ENCODE peak calls at places on chromosomes 5 and 9, in five cellular contexts. T is HCT116, K is Panc1, V is K562, U is HepG2. A is an unnamed sample.

GRCh38 chr9:73579823-73580222 is 428.2 kb downstream of the ANXA1 start:
- ATAC-seq in K (no peak), U (peak; percentile 77), V (no peak), T (no peak), A (no peak)

GRCh38 chr5:40333459-40334241 is 346.1 kb upstream of the PTGER4 start:
- ATAC-seq in V (no peak), T (no peak), U (no peak), K (no peak), A (no peak)

GRCh38 chr9:16221350-16221749 is 649.1 kb downstream of the BNC2 start:
- ATAC-seq in U (no peak), K (no peak), T (no peak), V (no peak), A (no peak)

GRCh38 chr5:153672347-153673090 is 182.0 kb downstream of the GRIA1 start:
- ATAC-seq in V (no peak), K (no peak), T (no peak), U (no peak), A (no peak)

GRCh38 chr5:29367176-29367833 is 1826.2 kb upstream of the CDH6 start:
- ATAC-seq in K (no peak), V (no peak), T (no peak), U (peak; percentile 88), A (no peak)

GRCh38 chr9:89595646-89596045 is 9.2 kb upstream of the GADD45G start:
- ATAC-seq in K (no peak), T (no peak), U (no peak), V (no peak), A (no peak)

GRCh38 chr5:139882961-139883539 is 87.4 kb downstream of the PSD2 start:
- ATAC-seq in K (no peak), T (no peak), U (no peak), V (no peak), A (no peak)

GRCh38 chr5:36243653-36244052 is 1.9 kb upstream of the NADK2 start:
- ATAC-seq in V (no peak), U (no peak), T (no peak), K (no peak), A (no peak)

GRCh38 chr9:137482094-137482781 is 23.1 kb upstream of the NSMF start:
- ATAC-seq in U (no peak), V (peak; percentile 95), K (peak; percentile 69), T (no peak), A (peak; percentile 78)

GRCh38 chr9:98968596-98969337 is 25.1 kb downstream of the COL15A1 start:
- ATAC-seq in U (no peak), V (peak; percentile 17), T (no peak), K (no peak), A (no peak)

GRCh38 chr9:137814436-137814835 is 63.1 kb upstream of the CACNA1B start:
- ATAC-seq in V (no peak), K (no peak), T (no peak), U (no peak), A (no peak)

GRCh38 chr5:9653811-9654210 is 23.7 kb upstream of the TAS2R1 start:
- ATAC-seq in V (peak; percentile 45), U (no peak), K (no peak), T (no peak), A (no peak)

GRCh38 chr9:131429121-131430012 is 35.5 kb downstream of the PRRC2B start:
- ATAC-seq in U (no peak), V (no peak), K (no peak), T (no peak), A (no peak)

GRCh38 chr9:79699479-79699878 is 127.7 kb downstream of the TLE4 start:
- ATAC-seq in K (no peak), T (no peak), U (no peak), V (no peak), A (no peak)

GRCh38 chr9:108041551-108041950 is 552.0 kb upstream of the KLF4 start:
- ATAC-seq in U (no peak), T (peak; percentile 66), K (no peak), V (no peak), A (no peak)

GRCh38 chr9:15293727-15294405 is 13.2 kb downstream of the TTC39B start:
- ATAC-seq in U (peak; percentile 18), K (no peak), T (no peak), V (peak; percentile 39), A (no peak)

GRCh38 chr5:36623832-36624231 is 17.4 kb downstream of the SLC1A3 start:
- ATAC-seq in T (no peak), V (no peak), K (no peak), U (no peak), A (no peak)

GRCh38 chr9:79165006-79165405 is 406.8 kb upstream of the TLE4 start:
- ATAC-seq in V (no peak), T (no peak), U (no peak), K (no peak), A (no peak)

GRCh38 chr5:28430565-28431178 is 1392.3 kb upstream of the CDH9 start:
- ATAC-seq in V (no peak), U (no peak), K (no peak), T (no peak), A (no peak)

GRCh38 chr9:115133649-115134048 is 15.7 kb upstream of the TNC start:
- ATAC-seq in U (no peak), K (no peak), V (no peak), T (no peak), A (no peak)

GRCh38 chr5:13248236-13248635 is 696.3 kb downstream of the DNAH5 start:
- ATAC-seq in U (no peak), T (no peak), V (no peak), K (no peak), A (no peak)

GRCh38 chr5:137666901-137667300 is 69.0 kb downstream of the KLHL3 start:
- ATAC-seq in T (no peak), U (no peak), V (no peak), K (no peak), A (no peak)

DNA sequence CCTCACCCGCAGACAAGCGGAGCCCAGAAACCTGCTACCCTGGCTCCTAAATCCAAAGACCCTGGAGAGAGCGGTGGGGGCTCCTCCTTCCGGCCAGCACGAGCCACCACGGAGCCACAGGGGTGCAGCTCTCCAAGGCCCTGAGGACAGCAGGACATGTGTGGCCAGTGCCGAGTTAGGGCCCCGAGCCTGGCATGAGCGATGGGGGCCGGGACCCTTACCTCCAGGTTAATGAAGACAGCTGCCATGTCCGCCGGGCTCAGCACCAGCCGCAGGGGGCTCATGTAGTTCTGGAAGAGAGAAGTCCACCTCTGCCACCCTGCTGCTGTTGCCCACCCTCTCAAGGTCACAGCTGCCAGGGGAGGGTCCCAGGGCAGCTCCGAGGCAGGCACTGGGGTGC is 68.9 kb upstream of the SARDH start:
- ATAC-seq in V (no peak), T (no peak), K (no peak), U (no peak), A (no peak)
- TF ChIP-seq POLR2AphosphoS5 in V (no peak), T (no peak), K (no peak), U (no peak), A (no peak)

GRCh38 chr5:177133119-177133844 is at the start of gene NSD1:
- ATAC-seq in U (no peak), V (peak; percentile 84), K (peak; percentile 83), T (peak; percentile 71), A (peak; percentile 84)

GRCh38 chr5:177131352-177131710 is 2.2 kb upstream of the NSD1 start:
- ATAC-seq in K (no peak), U (no peak), T (no peak), V (no peak), A (no peak)

GRCh38 chr5:177131019-177131320 is 2.6 kb upstream of the NSD1 start:
- ATAC-seq in K (no peak), U (no peak), T (no peak), V (no peak), A (no peak)

GRCh38 chr5:177132504-177133118 is 962 bp upstream of the NSD1 start:
- ATAC-seq in U (no peak), V (no peak), K (peak; percentile 11), T (no peak), A (peak; percentile 27)

DNA sequence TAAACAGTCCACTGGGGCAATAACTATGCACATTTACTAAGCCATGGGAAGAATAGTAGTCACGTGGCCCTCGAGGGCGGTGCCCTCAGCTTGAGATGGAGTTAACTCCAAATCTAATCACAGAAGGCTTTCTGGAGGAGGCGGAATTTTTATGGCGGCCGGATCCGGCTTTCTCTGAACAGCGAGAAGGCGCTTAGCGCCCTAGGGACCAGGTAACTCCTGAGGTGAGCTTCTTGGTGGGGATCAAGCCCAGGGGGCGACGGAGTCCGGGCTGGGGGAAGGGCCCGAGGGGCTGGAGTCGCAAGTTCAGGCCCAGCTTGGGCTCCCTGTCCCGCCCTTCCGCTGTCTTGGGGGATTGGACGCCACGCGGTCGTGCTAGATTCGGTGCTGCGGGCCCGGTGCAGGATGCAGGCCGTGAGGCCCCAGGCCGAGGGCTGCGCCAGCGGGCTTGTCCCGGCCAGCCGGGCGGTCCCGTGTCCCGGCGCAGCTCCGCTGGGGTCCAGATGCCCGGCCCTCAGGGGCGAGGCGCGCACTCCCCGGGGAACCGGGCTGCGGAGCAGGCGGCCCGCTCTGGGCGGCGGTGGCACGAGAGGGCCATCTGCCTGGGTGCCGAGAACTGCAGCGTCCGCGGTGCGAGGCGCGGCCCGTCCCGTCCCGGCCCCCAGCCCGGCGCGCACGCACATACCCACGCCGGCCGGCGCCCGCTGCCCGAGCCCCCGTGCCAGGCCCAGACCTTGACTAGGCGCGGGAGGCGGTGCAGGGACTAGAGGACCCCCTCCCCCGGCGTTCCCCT is 1.7 kb upstream of the NSD1 start:
- ATAC-seq in K (no peak), U (no peak), T (no peak), V (no peak), A (no peak)
- TF ChIP-seq POLR2AphosphoS5 in K (no peak), U (no peak), T (no peak), V (no peak), A (no peak)

GRCh38 chr9:93948456-93949072 is 6.6 kb downstream of the BARX1 start:
- ATAC-seq in V (no peak), K (no peak), T (no peak), U (no peak), A (no peak)

GRCh38 chr9:93949073-93949693 is 6.0 kb downstream of the BARX1 start:
- ATAC-seq in T (no peak), U (no peak), V (no peak), K (no peak), A (no peak)

GRCh38 chr9:93945400-93946337 is 9.5 kb downstream of the BARX1 start:
- ATAC-seq in K (peak; percentile 28), V (no peak), T (no peak), U (no peak), A (no peak)

GRCh38 chr9:93946338-93946712 is 8.8 kb downstream of the BARX1 start:
- ATAC-seq in U (no peak), T (no peak), V (no peak), K (no peak), A (no peak)

DNA sequence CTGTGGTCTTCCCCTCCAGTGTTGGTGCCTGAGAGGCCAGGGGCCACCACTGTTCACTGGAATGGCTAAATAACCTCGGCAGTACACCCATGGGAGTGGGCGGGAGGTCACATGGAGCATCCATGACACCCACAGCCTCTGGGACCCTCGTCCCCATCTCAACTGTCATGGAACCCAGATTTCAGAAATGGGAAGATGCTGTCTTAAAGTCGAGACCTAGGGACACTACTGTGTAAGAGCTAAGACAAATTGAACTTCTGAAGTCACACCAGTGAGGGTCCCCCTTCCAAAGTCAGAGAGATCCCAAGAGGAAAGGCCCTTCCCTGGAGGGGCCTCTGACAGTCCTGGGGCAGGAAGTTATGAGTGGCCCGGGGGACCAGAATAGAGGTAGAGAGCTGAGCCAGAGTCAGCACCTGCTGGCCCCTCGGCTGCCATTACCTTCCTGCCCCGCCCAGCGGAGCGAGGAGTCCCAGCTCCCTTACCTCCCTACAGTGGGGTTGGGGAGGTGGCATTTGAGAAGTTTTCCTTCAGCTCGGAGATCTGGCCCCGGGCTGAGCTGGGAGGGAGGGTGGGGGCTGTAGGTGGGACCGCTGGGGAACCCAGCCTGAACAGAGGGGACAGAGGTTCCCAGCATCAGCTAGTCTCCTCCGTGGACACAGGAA is 7.6 kb downstream of the BARX1 start:
- ATAC-seq in K (no peak), T (no peak), U (no peak), V (no peak), A (no peak)
- TF ChIP-seq POLR2AphosphoS5 in K (no peak), T (no peak), U (no peak), V (no peak), A (no peak)

GRCh38 chr5:59367791-59368394 is 525.6 kb downstream of the PDE4D start:
- ATAC-seq in T (peak; percentile 74), U (peak; percentile 63), K (peak; percentile 78), V (no peak), A (peak; percentile 51)
- TF ChIP-seq POLR2AphosphoS5 in T (no peak), U (no peak), K (no peak), V (no peak), A (peak; percentile 16)